ENCODE peak calls at places on chromosomes 5 and 9, in ten cellular contexts. A is tibial nerve; G is CD8-positive, alpha-beta memory T cell; S is stomach; X is adipocyte; T is tibial artery; N is left ventricle myocardium inferior; P is brain microvascular endothelial cell; J is right cardiac atrium; E is GM23248. W is an unnamed sample.

GRCh38 chr5:1005362-1005851 is 3.2 kb upstream of the NKD2 start:
- DNase-seq in P (no peak), T (peak), S (peak), G (no peak), A (peak), J (no peak), N (peak), E (no peak), X (no peak), W (no peak)

GRCh38 chr9:113513541-113513940 is 50.0 kb downstream of the RGS3 start:
- DNase-seq in T (no peak), E (no peak), J (no peak), N (no peak), P (no peak), X (no peak), G (no peak), A (no peak), S (no peak), W (no peak)

GRCh38 chr9:131105952-131106351 is 9.6 kb downstream of the AIF1L start:
- DNase-seq in T (no peak), G (no peak), J (no peak), A (no peak), S (no peak), P (no peak), X (no peak), N (no peak), E (no peak), W (no peak)

GRCh38 chr9:18699749-18700148 is 225.8 kb downstream of the ADAMTSL1 start:
- DNase-seq in S (no peak), E (no peak), N (no peak), X (peak), T (no peak), A (no peak), P (no peak), G (no peak), J (no peak), W (no peak)

GRCh38 chr5:151075698-151076331 is 5.0 kb downstream of the TNIP1 start:
- DNase-seq in N (no peak), T (no peak), A (no peak), P (peak), J (no peak), S (peak), X (peak), G (no peak), E (peak), W (peak)

GRCh38 chr5:40653221-40654022 is 26.3 kb upstream of the PTGER4 start:
- DNase-seq in S (no peak), E (no peak), N (no peak), A (no peak), X (no peak), T (no peak), G (peak), P (no peak), J (no peak), W (no peak)

GRCh38 chr5:8399471-8399870 is 530.5 kb downstream of the MTRR start:
- DNase-seq in A (no peak), P (no peak), T (no peak), G (no peak), X (no peak), S (no peak), E (no peak), J (no peak), N (no peak), W (no peak)

GRCh38 chr9:129264388-129264787 is 86.3 kb upstream of the IER5L start:
- DNase-seq in J (no peak), N (no peak), T (no peak), E (no peak), P (no peak), X (no peak), A (no peak), G (no peak), S (no peak), W (no peak)

GRCh38 chr5:170570492-170570891 is 66.7 kb downstream of the KCNIP1 start:
- DNase-seq in N (no peak), G (no peak), A (no peak), X (no peak), P (no peak), E (no peak), T (no peak), J (no peak), S (no peak), W (no peak)

GRCh38 chr9:114304416-114305188 is 18.3 kb upstream of the ORM1 start:
- DNase-seq in T (peak), S (peak), N (no peak), J (no peak), E (no peak), X (no peak), P (no peak), G (no peak), A (no peak), W (no peak)

GRCh38 chr9:93212409-93212808 is 28.5 kb downstream of the WNK2 start:
- DNase-seq in G (no peak), X (no peak), N (no peak), P (no peak), A (no peak), J (no peak), S (no peak), T (no peak), E (no peak), W (no peak)

GRCh38 chr5:44565872-44566271 is 176.7 kb upstream of the FGF10 start:
- DNase-seq in J (no peak), S (no peak), E (peak), A (no peak), T (no peak), X (no peak), N (no peak), P (no peak), G (no peak), W (peak)

GRCh38 chr9:89153618-89154017 is 25.0 kb downstream of the SHC3 start:
- DNase-seq in G (no peak), J (no peak), S (no peak), E (peak), X (peak), P (peak), A (no peak), N (no peak), T (no peak), W (peak)

GRCh38 chr9:127930298-127931091 is at the start of gene PIP5KL1:
- DNase-seq in A (no peak), X (peak), G (peak), S (peak), P (peak), J (peak), E (peak), N (peak), T (peak), W (peak)

GRCh38 chr9:11821541-11821940 is 871.6 kb upstream of the TYRP1 start:
- DNase-seq in P (no peak), E (no peak), A (no peak), S (no peak), G (no peak), X (no peak), J (no peak), T (no peak), N (no peak), W (no peak)

GRCh38 chr9:5846501-5846921 is 13.6 kb upstream of the ERMP1 start:
- DNase-seq in N (no peak), S (no peak), X (peak), A (no peak), J (no peak), P (no peak), E (peak), T (no peak), G (no peak), W (no peak)

GRCh38 chr5:158234323-158235158 is 375.6 kb upstream of the CLINT1 start:
- DNase-seq in N (no peak), T (no peak), E (peak), J (no peak), G (no peak), S (no peak), A (no peak), P (peak), X (peak), W (no peak)

DNA sequence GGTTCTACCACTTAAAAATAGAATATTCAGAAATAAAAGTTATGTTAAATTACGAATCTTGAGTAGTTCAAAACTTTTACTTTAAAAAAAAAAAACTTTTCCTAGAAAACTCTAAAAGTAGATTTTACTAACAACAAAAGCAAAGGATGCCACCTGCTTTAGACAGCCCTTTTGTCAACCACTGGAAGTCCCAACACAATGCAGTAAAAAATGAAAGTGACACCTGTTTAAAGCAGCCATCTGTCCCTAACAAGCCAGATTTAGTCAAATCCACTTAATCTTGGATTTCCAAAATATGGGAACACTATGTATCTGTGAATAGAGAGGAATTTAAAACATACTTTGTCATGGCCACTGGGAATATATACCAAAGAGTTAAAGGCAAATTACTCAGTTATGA is 3.8 kb downstream of the RFX3 start:
- DNase-seq in E (no peak), X (no peak), S (no peak), J (no peak), N (no peak), P (no peak), G (no peak), A (no peak), T (no peak), W (no peak)
- H3K4me3 ChIP-seq in E (no peak), X (no peak), S (no peak), J (no peak), N (no peak), P (no peak), G (no peak), A (no peak), T (no peak), W (no peak)

GRCh38 chr5:76331139-76331538 is 71.9 kb upstream of the IQGAP2 start:
- DNase-seq in G (peak), P (no peak), X (no peak), S (no peak), J (no peak), A (no peak), E (no peak), N (no peak), T (no peak), W (no peak)
- H3K4me3 ChIP-seq in G (no peak), P (no peak), X (no peak), S (no peak), J (no peak), A (no peak), E (no peak), N (no peak), T (no peak), W (no peak)

DNA sequence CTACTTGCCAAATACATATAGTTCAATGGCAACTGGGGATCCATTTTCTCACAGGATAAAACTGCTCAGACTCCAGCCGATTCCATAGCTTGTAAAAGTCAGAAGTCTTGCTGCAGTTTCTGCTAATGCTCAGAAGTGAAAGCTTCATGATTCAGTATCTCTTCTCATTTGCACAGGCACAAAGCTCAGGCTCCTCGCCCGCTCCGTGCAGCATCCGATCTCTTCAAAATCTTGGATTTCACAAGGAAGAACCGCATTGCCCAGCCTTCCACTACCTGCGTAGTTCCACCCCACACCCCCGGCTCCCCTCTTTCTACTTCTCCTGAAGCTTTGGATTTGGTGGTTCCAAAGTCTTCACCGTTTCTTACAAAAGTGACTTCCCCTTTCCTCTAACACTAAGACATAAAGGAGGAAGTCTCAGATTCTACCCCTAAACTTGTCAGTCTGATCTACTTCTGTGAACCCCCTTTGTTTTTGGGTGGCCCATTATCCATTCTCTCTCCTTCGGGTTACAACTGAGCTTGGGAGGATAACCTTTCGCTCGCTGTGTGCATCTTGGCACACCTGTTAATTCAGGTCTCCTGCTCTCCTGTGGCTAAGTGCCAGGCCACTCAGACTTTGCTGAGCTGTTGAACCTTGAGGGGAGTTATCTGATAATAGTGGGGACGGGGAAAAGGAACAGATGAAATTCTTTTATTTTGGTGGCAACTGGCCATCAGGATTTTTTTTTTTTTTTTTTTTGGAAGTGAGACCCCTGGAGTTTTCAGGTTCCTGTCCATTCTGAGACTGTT is 194.1 kb downstream of the GNA14 start:
- DNase-seq in X (no peak), J (no peak), S (no peak), E (no peak), T (no peak), N (no peak), G (no peak), A (no peak), P (no peak), W (no peak)
- H3K4me3 ChIP-seq in X (no peak), J (no peak), S (no peak), E (no peak), T (no peak), N (no peak), G (peak), A (no peak), P (no peak), W (no peak)

DNA sequence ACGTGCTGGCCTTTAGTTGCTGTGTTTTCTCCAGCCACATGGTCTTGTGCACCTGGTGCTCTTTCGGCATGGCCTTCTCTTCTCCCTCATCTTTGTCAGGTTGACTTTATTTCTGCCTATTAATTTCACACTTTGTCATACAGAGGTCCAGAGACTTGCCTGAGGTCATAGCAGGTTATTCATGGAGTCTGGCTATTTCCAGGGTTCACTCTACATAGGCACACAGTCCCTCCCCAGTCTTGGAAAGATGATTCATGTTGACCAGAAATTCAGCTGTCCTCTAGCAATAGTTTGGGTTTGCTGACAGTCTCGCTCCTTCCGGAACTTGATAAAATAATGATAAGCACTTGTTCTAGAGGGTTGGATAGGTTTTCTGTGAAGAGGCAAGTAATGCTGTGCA is 81.6 kb downstream of the ARHGAP26 start:
- DNase-seq in X (no peak), J (no peak), A (no peak), G (no peak), E (no peak), P (no peak), T (no peak), N (no peak), S (no peak), W (no peak)
- H3K4me3 ChIP-seq in X (no peak), J (no peak), A (no peak), G (no peak), E (no peak), P (no peak), T (no peak), N (no peak), S (no peak), W (no peak)

GRCh38 chr5:103560826-103561225 is 1.8 kb downstream of the NUDT12 start:
- DNase-seq in A (no peak), G (no peak), T (no peak), N (no peak), J (no peak), X (no peak), E (no peak), S (no peak), P (no peak), W (no peak)
- H3K4me3 ChIP-seq in A (no peak), G (no peak), T (no peak), N (no peak), J (no peak), X (no peak), E (no peak), S (no peak), P (no peak), W (no peak)

W was measured in MG63.